ENCODE peak calls at places on chromosomes 13 and 19, in nine cellular contexts. X is Peyer's patch; B is SJSA1; S is naive thymus-derived CD4-positive, alpha-beta T cell; T is aorta; L is upper lobe of right lung; D is body of pancreas; H is effector memory CD4-positive, alpha-beta T cell; R is AG04450. Q is an unnamed sample.

GRCh38 chr19:8576273-8576993 is 809 bp downstream of the MYO1F start:
- DNase-seq in X (peak), B (no peak), S (no peak), T (no peak), L (no peak), D (no peak), H (no peak), R (no peak), Q (no peak)

GRCh38 chr13:65638572-65639168 is 1591.5 kb downstream of the PCDH9 start:
- DNase-seq in X (no peak), B (peak), S (no peak), T (no peak), L (no peak), D (no peak), H (no peak), R (peak), Q (no peak)

GRCh38 chr13:45209229-45209628 is 8.4 kb upstream of the KCTD4 start:
- DNase-seq in X (no peak), B (no peak), S (no peak), T (no peak), L (no peak), D (no peak), H (no peak), R (no peak), Q (no peak)

GRCh38 chr19:41430907-41431306 is 3.7 kb upstream of the B3GNT8 start:
- DNase-seq in X (no peak), B (no peak), S (no peak), T (no peak), L (no peak), D (no peak), H (no peak), R (no peak), Q (no peak)

GRCh38 chr19:44552324-44552723 is 22.8 kb upstream of the CEACAM20 start:
- DNase-seq in X (peak), B (no peak), S (peak), T (no peak), L (peak), D (no peak), H (no peak), R (no peak), Q (no peak)

GRCh38 chr19:14112051-14112808 is 5.3 kb downstream of the PRKACA start:
- DNase-seq in X (no peak), B (no peak), S (no peak), T (no peak), L (no peak), D (no peak), H (no peak), R (no peak), Q (no peak)

GRCh38 chr13:48804836-48805601 is 151.3 kb downstream of the CYSLTR2 start:
- DNase-seq in X (no peak), B (no peak), S (no peak), T (no peak), L (no peak), D (no peak), H (no peak), R (no peak), Q (no peak)

GRCh38 chr13:77479326-77479725 is 56.2 kb upstream of the SCEL start:
- DNase-seq in X (no peak), B (no peak), S (no peak), T (no peak), L (no peak), D (no peak), H (no peak), R (no peak), Q (no peak)

GRCh38 chr19:18939922-18940775 is 868 bp downstream of the HOMER3 start:
- DNase-seq in X (peak), B (peak), S (no peak), T (peak), L (peak), D (peak), H (no peak), R (no peak), Q (peak)

GRCh38 chr13:91375119-91375729 is 23.2 kb upstream of the GPC5 start:
- DNase-seq in X (no peak), B (no peak), S (peak), T (no peak), L (no peak), D (no peak), H (no peak), R (no peak), Q (no peak)

GRCh38 chr13:93328943-93329342 is 102.3 kb downstream of the GPC6 start:
- DNase-seq in X (no peak), B (no peak), S (no peak), T (no peak), L (no peak), D (no peak), H (no peak), R (no peak), Q (no peak)

GRCh38 chr13:105518086-105518485 is 1017.4 kb downstream of the EFNB2 start:
- DNase-seq in X (no peak), B (no peak), S (no peak), T (no peak), L (no peak), D (no peak), H (no peak), R (no peak), Q (no peak)

GRCh38 chr19:52335768-52336116 is 301 bp upstream of the ZNF610 start:
- DNase-seq in X (no peak), B (no peak), S (no peak), T (no peak), L (no peak), D (no peak), H (no peak), R (no peak), Q (no peak)

GRCh38 chr13:50484472-50485113 is 358.9 kb downstream of the DLEU7 start:
- DNase-seq in X (no peak), B (no peak), S (no peak), T (no peak), L (no peak), D (no peak), H (no peak), R (no peak), Q (no peak)

GRCh38 chr19:518292-519231 is 11.3 kb downstream of the TPGS1 start:
- DNase-seq in X (no peak), B (no peak), S (peak), T (no peak), L (no peak), D (no peak), H (peak), R (no peak), Q (no peak)

GRCh38 chr13:65789815-65790214 is 1440.3 kb downstream of the PCDH9 start:
- DNase-seq in X (no peak), B (no peak), S (no peak), T (no peak), L (no peak), D (no peak), H (no peak), R (no peak), Q (no peak)

GRCh38 chr13:102555914-102556553 is 40.8 kb upstream of the TPP2 start:
- DNase-seq in X (no peak), B (peak), S (peak), T (no peak), L (no peak), D (no peak), H (no peak), R (no peak), Q (no peak)

GRCh38 chr19:39192846-39193245 is 3.9 kb upstream of the NCCRP1 start:
- DNase-seq in X (no peak), B (no peak), S (no peak), T (no peak), L (no peak), D (no peak), H (no peak), R (no peak), Q (no peak)

GRCh38 chr13:34506796-34507195 is 435.3 kb upstream of the NBEA start:
- DNase-seq in X (no peak), B (peak), S (no peak), T (no peak), L (no peak), D (no peak), H (no peak), R (no peak), Q (no peak)

GRCh38 chr19:21848706-21849105 is 12.7 kb upstream of the ZNF43 start:
- DNase-seq in X (no peak), B (no peak), S (no peak), T (no peak), L (no peak), D (peak), H (no peak), R (peak), Q (no peak)

GRCh38 chr19:57241181-57241580 is 749 bp downstream of the ZNF805 start:
- DNase-seq in X (no peak), B (no peak), S (no peak), T (no peak), L (no peak), D (no peak), H (no peak), R (no peak), Q (no peak)

GRCh38 chr19:7575426-7576040 is 20.1 kb upstream of the CAMSAP3 start:
- DNase-seq in X (no peak), B (no peak), S (no peak), T (no peak), L (no peak), D (no peak), H (no peak), R (no peak), Q (no peak)

GRCh38 chr13:95315752-95316151 is 14.5 kb upstream of the ABCC4 start:
- DNase-seq in X (no peak), B (no peak), S (no peak), T (no peak), L (no peak), D (no peak), H (no peak), R (no peak), Q (no peak)

GRCh38 chr19:27738569-27739193 is 1474.3 kb downstream of the UQCRFS1 start:
- DNase-seq in X (peak), B (no peak), S (no peak), T (no peak), L (no peak), D (no peak), H (no peak), R (no peak), Q (no peak)

GRCh38 chr13:29573190-29573589 is 22.3 kb downstream of the SLC7A1 start:
- DNase-seq in X (peak), B (no peak), S (no peak), T (no peak), L (no peak), D (peak), H (no peak), R (no peak), Q (no peak)

GRCh38 chr13:70835349-70835748 is 727.1 kb upstream of the KLHL1 start:
- DNase-seq in X (no peak), B (no peak), S (no peak), T (no peak), L (no peak), D (no peak), H (no peak), R (no peak), Q (no peak)

GRCh38 chr13:22926176-22927007 is 254.4 kb upstream of the SGCG start:
- DNase-seq in X (peak), B (no peak), S (no peak), T (peak), L (peak), D (peak), H (no peak), R (no peak), Q (no peak)

GRCh38 chr13:27820524-27821482 is 28.5 kb downstream of the GSX1 start:
- DNase-seq in X (no peak), B (no peak), S (no peak), T (no peak), L (no peak), D (no peak), H (no peak), R (no peak), Q (no peak)

GRCh38 chr13:33543631-33544030 is 258.1 kb upstream of the STARD13 start:
- DNase-seq in X (no peak), B (no peak), S (no peak), T (no peak), L (no peak), D (no peak), H (no peak), R (no peak), Q (no peak)

GRCh38 chr13:34201050-34201913 is 383.3 kb downstream of the RFC3 start:
- DNase-seq in X (no peak), B (no peak), S (no peak), T (no peak), L (no peak), D (no peak), H (no peak), R (peak), Q (no peak)

GRCh38 chr13:76879211-76879875 is 6.9 kb downstream of the KCTD12 start:
- DNase-seq in X (peak), B (no peak), S (peak), T (peak), L (peak), D (peak), H (peak), R (no peak), Q (no peak)

GRCh38 chr13:43815204-43815603 is 28.4 kb upstream of the ENOX1 start:
- DNase-seq in X (no peak), B (peak), S (no peak), T (no peak), L (no peak), D (no peak), H (no peak), R (peak), Q (no peak)

GRCh38 chr13:108728370-108728769 is 99.0 kb downstream of the MYO16 start:
- DNase-seq in X (no peak), B (no peak), S (no peak), T (no peak), L (no peak), D (no peak), H (no peak), R (no peak), Q (no peak)

GRCh38 chr19:14375055-14375581 is 6.1 kb upstream of the ADGRE5 start:
- DNase-seq in X (peak), B (no peak), S (peak), T (no peak), L (peak), D (peak), H (peak), R (no peak), Q (no peak)

GRCh38 chr13:46403851-46404731 is 17.0 kb upstream of the RUBCNL start:
- DNase-seq in X (no peak), B (no peak), S (no peak), T (no peak), L (no peak), D (no peak), H (no peak), R (no peak), Q (no peak)

GRCh38 chr13:101018720-101019119 is 344.1 kb upstream of the TMTC4 start:
- DNase-seq in X (no peak), B (peak), S (no peak), T (no peak), L (no peak), D (no peak), H (no peak), R (peak), Q (no peak)

GRCh38 chr19:14517840-14518505 is at the start of gene DNAJB1:
- DNase-seq in X (peak), B (peak), S (no peak), T (peak), L (peak), D (peak), H (peak), R (no peak), Q (peak)

GRCh38 chr19:13839938-13840750 is 36.8 kb upstream of the NANOS3 start:
- DNase-seq in X (peak), B (peak), S (no peak), T (peak), L (peak), D (no peak), H (peak), R (no peak), Q (no peak)

GRCh38 chr13:43694265-43694664 is 92.5 kb downstream of the ENOX1 start:
- DNase-seq in X (no peak), B (no peak), S (no peak), T (no peak), L (no peak), D (no peak), H (no peak), R (no peak), Q (no peak)

GRCh38 chr13:60351326-60351725 is 45.7 kb upstream of the TDRD3 start:
- DNase-seq in X (no peak), B (no peak), S (no peak), T (no peak), L (no peak), D (no peak), H (no peak), R (peak), Q (no peak)

DNA sequence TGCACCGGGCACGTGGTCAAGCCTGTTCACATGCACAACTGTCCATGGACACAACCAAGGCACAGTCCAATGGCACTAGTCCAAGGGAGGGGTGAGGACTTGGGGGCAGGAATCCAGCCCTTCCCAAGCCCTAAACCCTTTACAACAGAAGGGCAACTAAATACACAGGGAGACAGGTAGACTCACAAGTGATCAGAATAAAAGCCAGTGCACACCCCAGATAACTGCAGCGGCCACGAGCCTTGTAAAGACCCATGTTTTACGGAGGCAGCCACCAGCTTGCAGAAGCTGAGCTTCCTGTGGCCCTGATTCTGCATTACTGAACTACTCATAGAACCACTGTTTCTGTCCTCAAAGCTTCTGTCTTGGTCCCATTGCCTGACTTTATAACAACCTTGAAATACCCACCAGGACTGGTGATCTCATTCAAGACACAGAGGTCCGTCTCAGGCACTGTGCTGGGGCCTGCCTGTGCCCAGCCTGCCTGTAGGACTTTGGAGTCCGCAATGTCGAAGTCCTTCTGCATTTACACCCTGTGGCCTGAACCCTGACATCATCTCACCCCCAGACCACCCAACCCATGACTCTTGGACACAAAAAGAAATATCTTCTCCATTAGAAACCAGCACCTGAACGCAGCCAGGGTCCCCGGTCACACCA is 181.2 kb downstream of the COL4A1 start:
- DNase-seq in X (no peak), B (no peak), S (no peak), T (no peak), L (no peak), D (no peak), H (no peak), R (no peak), Q (no peak)
- H3K27ac ChIP-seq in X (no peak), B (peak), S (no peak), T (no peak), L (peak), D (peak), H (no peak), R (peak), Q (peak)

GRCh38 chr19:4694211-4694987 is 24.3 kb upstream of the MYDGF start:
- DNase-seq in X (peak), B (peak), S (no peak), T (no peak), L (no peak), D (peak), H (no peak), R (peak), Q (no peak)
- H3K27ac ChIP-seq in X (peak), B (peak), S (no peak), T (no peak), L (peak), D (no peak), H (no peak), R (peak), Q (peak)

GRCh38 chr19:16084067-16084685 is 7.9 kb downstream of the TPM4 start:
- DNase-seq in X (no peak), B (no peak), S (no peak), T (no peak), L (no peak), D (no peak), H (no peak), R (no peak), Q (no peak)
- H3K27ac ChIP-seq in X (no peak), B (no peak), S (no peak), T (no peak), L (peak), D (no peak), H (no peak), R (peak), Q (no peak)

DNA sequence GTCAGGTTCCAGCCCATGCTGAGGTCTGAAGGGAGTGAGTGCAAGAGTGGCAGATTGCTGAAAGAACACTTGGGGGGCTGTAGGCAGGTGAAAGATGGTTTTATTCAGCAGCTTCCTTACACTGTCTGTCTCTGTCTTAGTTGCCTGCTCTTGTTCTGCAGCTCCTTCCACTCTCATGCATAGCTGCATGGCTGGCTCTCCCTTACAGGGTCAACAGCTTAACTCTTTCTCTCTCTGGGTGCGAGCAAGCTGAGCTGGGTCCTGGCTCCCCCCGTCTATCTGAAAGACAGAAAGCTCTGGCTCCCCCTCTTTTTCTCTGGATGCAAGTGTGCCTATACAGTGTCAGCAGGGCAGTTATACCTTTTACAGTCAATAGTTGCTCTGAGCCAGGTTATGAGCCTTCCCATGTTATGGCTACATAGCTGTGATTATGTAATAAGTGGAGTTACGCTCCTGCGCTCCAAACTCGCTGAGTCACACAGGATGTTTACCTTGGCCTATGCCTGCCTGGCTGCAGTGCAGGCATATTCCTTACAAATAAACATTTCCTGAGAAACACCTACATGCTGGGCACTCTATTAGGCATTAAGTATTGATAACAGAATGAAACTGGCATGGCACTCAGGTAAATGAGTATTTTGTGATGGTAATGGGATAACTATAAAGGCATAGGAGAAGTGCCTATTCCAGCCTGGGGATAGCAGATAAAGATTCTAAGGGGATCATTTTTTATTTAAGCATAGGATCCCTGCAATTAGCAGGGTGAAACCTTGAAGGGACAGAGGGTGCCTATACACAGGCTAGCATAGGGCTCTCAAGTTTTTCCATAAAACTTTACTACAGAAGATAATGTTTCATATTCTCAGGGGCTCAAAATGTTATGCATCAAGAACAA is 826.9 kb upstream of the PCDH9 start:
- DNase-seq in X (no peak), B (no peak), S (no peak), T (no peak), L (no peak), D (peak), H (no peak), R (no peak), Q (no peak)
- H3K27ac ChIP-seq in X (no peak), B (no peak), S (no peak), T (no peak), L (no peak), D (no peak), H (no peak), R (no peak), Q (no peak)

GRCh38 chr19:17304386-17305047 is 1.2 kb upstream of the MRPL34 start:
- DNase-seq in X (no peak), B (no peak), S (no peak), T (no peak), L (peak), D (no peak), H (no peak), R (no peak), Q (no peak)
- H3K27ac ChIP-seq in X (peak), B (no peak), S (peak), T (no peak), L (peak), D (peak), H (no peak), R (peak), Q (peak)

DNA sequence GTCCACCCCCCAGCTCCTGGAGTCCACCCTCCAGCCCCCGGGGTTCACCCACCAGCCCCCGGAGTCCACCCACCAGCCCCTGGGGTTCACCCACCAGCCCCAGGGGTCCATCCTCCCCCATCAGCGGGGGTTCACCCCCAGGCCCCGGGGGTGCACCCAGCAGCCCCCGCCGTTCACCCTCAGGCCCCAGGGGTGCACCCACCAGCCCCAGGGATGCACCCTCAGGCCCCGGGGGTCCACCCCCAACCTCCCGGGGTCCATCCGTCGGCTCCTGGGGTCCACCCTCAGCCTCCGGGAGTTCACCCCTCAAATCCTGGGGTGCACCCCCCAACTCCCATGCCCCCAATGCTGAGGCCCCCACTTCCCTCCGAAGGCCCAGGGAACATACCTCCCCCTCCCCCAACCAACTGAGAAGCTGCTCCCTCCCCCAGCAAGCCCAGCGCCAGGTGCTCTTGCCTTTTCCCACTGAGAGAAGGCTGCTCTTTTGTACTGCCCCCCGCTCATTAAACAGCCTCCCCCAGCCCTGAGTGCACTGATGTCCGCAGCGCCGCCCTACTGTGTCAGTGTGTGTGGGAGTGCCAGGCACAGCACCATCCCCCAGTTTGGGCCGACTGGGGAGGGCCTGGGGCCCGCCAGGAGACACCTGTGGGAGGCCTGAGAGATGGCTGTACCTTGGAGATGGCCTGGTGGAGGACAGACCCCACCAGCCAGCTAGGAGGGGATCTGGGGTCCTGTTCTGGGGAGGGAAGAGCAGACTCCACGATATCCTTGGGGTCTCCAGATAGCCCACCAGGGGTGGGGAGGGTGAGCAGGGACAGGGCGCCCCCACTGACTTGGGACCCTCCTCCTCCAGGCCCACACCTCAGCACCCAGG is 750 bp upstream of the AMH start:
- DNase-seq in X (no peak), B (no peak), S (no peak), T (no peak), L (no peak), D (no peak), H (no peak), R (no peak), Q (no peak)
- H3K27ac ChIP-seq in X (no peak), B (no peak), S (no peak), T (no peak), L (no peak), D (no peak), H (no peak), R (no peak), Q (no peak)

Q was measured in caudate nucleus.